ENCODE peak calls at places on chromosome X, in six cellular contexts. One of them, this sample, is unnamed.

GRCh38 chrX:9369802-9370291 is 95.0 kb upstream of the TBL1X start:
- DNase-seq in A549: no peak
- DNase-seq in stomach: no peak
- DNase-seq in esophagus muscularis mucosa: no peak
- DNase-seq in sigmoid colon: no peak
- DNase-seq in ovary: no peak
- DNase-seq in this sample: no peak

GRCh38 chrX:150575415-150575814 is 7.0 kb downstream of the MTM1 start:
- DNase-seq in A549: no peak
- DNase-seq in stomach: no peak
- DNase-seq in esophagus muscularis mucosa: no peak
- DNase-seq in sigmoid colon: no peak
- DNase-seq in ovary: no peak
- DNase-seq in this sample: peak

GRCh38 chrX:63686878-63687714 is 97.9 kb downstream of the ARHGEF9 start:
- DNase-seq in A549: peak
- DNase-seq in stomach: no peak
- DNase-seq in esophagus muscularis mucosa: no peak
- DNase-seq in sigmoid colon: no peak
- DNase-seq in ovary: no peak
- DNase-seq in this sample: no peak

GRCh38 chrX:97597954-97598353 is 714.2 kb downstream of the RPA4 start:
- DNase-seq in A549: no peak
- DNase-seq in stomach: no peak
- DNase-seq in esophagus muscularis mucosa: no peak
- DNase-seq in sigmoid colon: no peak
- DNase-seq in ovary: no peak
- DNase-seq in this sample: no peak

GRCh38 chrX:31323658-31324057 is 251.8 kb upstream of the FTHL17 start:
- DNase-seq in A549: no peak
- DNase-seq in stomach: no peak
- DNase-seq in esophagus muscularis mucosa: no peak
- DNase-seq in sigmoid colon: no peak
- DNase-seq in ovary: no peak
- DNase-seq in this sample: no peak

GRCh38 chrX:68685722-68686683 is 38.5 kb downstream of the STARD8 start:
- DNase-seq in A549: peak
- DNase-seq in stomach: no peak
- DNase-seq in esophagus muscularis mucosa: no peak
- DNase-seq in sigmoid colon: peak
- DNase-seq in ovary: peak
- DNase-seq in this sample: peak

GRCh38 chrX:8201896-8202331 is 30.8 kb upstream of the VCX2 start:
- DNase-seq in A549: no peak
- DNase-seq in stomach: no peak
- DNase-seq in esophagus muscularis mucosa: no peak
- DNase-seq in sigmoid colon: no peak
- DNase-seq in ovary: no peak
- DNase-seq in this sample: no peak

GRCh38 chrX:155048997-155049619 is 21.8 kb downstream of the CMC4 start:
- DNase-seq in A549: peak
- DNase-seq in stomach: peak
- DNase-seq in esophagus muscularis mucosa: no peak
- DNase-seq in sigmoid colon: peak
- DNase-seq in ovary: peak
- DNase-seq in this sample: peak

GRCh38 chrX:15334561-15334960 is 762 bp downstream of the PIGA start:
- DNase-seq in A549: no peak
- DNase-seq in stomach: no peak
- DNase-seq in esophagus muscularis mucosa: no peak
- DNase-seq in sigmoid colon: no peak
- DNase-seq in ovary: no peak
- DNase-seq in this sample: no peak

GRCh38 chrX:132738951-132739350 is 219.5 kb downstream of the HS6ST2 start:
- DNase-seq in A549: no peak
- DNase-seq in stomach: no peak
- DNase-seq in esophagus muscularis mucosa: no peak
- DNase-seq in sigmoid colon: no peak
- DNase-seq in ovary: no peak
- DNase-seq in this sample: no peak

GRCh38 chrX:110418857-110419249 is 60.2 kb downstream of the RTL9 start:
- DNase-seq in A549: no peak
- DNase-seq in stomach: no peak
- DNase-seq in esophagus muscularis mucosa: no peak
- DNase-seq in sigmoid colon: no peak
- DNase-seq in ovary: no peak
- DNase-seq in this sample: no peak

GRCh38 chrX:148133099-148133725 is 152.1 kb downstream of the FMR1NB start:
- DNase-seq in A549: no peak
- DNase-seq in stomach: no peak
- DNase-seq in esophagus muscularis mucosa: no peak
- DNase-seq in sigmoid colon: no peak
- DNase-seq in ovary: no peak
- DNase-seq in this sample: no peak

GRCh38 chrX:24055043-24055356 is 244 bp downstream of the EIF2S3 start:
- DNase-seq in A549: no peak
- DNase-seq in stomach: no peak
- DNase-seq in esophagus muscularis mucosa: no peak
- DNase-seq in sigmoid colon: no peak
- DNase-seq in ovary: no peak
- DNase-seq in this sample: no peak

GRCh38 chrX:150270622-150271021 is 92.5 kb upstream of the MAMLD1 start:
- DNase-seq in A549: no peak
- DNase-seq in stomach: no peak
- DNase-seq in esophagus muscularis mucosa: no peak
- DNase-seq in sigmoid colon: no peak
- DNase-seq in ovary: no peak
- DNase-seq in this sample: no peak

GRCh38 chrX:108186811-108187210 is 95.2 kb downstream of the ATG4A start:
- DNase-seq in A549: peak
- DNase-seq in stomach: no peak
- DNase-seq in esophagus muscularis mucosa: no peak
- DNase-seq in sigmoid colon: no peak
- DNase-seq in ovary: no peak
- DNase-seq in this sample: no peak

GRCh38 chrX:16075087-16075486 is 48.3 kb upstream of the GRPR start:
- DNase-seq in A549: no peak
- DNase-seq in stomach: no peak
- DNase-seq in esophagus muscularis mucosa: no peak
- DNase-seq in sigmoid colon: no peak
- DNase-seq in ovary: no peak
- DNase-seq in this sample: no peak

GRCh38 chrX:53317365-53318069 is 36.1 kb upstream of the IQSEC2 start:
- DNase-seq in A549: peak
- DNase-seq in stomach: peak
- DNase-seq in esophagus muscularis mucosa: no peak
- DNase-seq in sigmoid colon: peak
- DNase-seq in ovary: peak
- DNase-seq in this sample: peak

DNA sequence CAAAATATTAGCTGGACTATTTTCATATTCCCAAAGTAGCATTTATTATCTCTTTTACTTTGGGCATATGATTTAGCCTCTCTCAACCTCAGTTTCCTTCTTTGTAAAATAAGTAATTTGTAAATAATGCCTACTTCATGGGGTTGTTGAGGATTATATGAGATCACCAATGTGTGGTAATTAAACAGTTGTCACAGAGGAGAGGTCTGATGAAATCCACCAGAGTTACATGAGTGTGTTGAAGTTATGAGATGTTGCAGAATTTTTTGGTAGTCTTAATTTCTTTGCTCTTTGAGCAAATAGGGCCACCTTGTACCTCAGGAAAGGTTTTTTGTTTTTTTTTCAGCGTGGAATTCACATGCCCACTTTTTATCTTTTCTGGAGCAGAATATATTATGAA is 1.4 kb downstream of the COX7B start:
- DNase-seq in A549: no peak
- DNase-seq in stomach: no peak
- DNase-seq in esophagus muscularis mucosa: no peak
- DNase-seq in sigmoid colon: no peak
- DNase-seq in ovary: no peak
- DNase-seq in this sample: no peak
- H3K4me3 ChIP-seq in A549: peak
- H3K4me3 ChIP-seq in stomach: peak
- H3K4me3 ChIP-seq in esophagus muscularis mucosa: peak
- H3K4me3 ChIP-seq in sigmoid colon: peak
- H3K4me3 ChIP-seq in ovary: peak
- H3K4me3 ChIP-seq in this sample: peak

GRCh38 chrX:13188731-13189309 is 131.0 kb downstream of the ATXN3L start:
- DNase-seq in A549: no peak
- DNase-seq in stomach: no peak
- DNase-seq in esophagus muscularis mucosa: no peak
- DNase-seq in sigmoid colon: no peak
- DNase-seq in ovary: no peak
- DNase-seq in this sample: no peak
- TF ChIP-seq EP300 in A549: no peak
- TF ChIP-seq EP300 in stomach: no peak
- TF ChIP-seq EP300 in esophagus muscularis mucosa: no peak
- TF ChIP-seq EP300 in sigmoid colon: no peak
- TF ChIP-seq EP300 in ovary: no peak
- TF ChIP-seq EP300 in this sample: no peak

DNA sequence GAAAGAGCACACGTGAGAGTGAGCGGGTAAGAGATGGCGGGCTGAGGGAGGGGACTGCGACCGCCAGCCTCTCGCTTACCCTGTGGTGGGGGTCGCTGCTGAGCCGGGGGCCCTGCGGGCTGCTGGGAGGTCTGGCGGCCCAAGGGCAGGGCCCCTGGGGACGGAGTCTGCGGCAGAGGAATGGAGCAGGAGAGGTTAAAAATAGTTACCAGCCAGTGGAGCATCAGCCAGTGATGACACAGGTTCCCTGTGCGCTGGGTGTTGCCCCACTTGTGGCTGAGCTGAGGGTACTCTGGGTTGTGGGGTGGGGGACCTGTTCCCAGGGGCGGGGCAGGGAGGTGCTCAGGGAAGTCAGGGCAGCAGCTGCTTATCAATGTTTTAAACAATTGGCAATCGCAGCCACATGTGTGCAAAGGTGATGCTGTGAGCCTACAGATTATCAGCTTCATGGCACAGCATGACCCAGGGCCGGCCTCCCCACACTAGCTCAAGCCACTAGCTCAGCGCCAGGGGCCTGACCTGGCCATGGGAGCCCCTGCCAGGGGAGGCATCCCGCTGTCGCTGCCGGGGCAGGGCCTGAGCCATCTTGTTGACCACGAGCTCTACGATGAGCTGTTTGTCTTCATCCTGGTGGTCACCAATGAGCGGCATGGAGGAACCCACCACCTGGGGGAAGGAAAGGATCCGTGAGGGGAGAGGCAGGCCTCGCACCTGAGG is 7.5 kb upstream of the TIMP1 start:
- DNase-seq in A549: no peak
- DNase-seq in stomach: no peak
- DNase-seq in esophagus muscularis mucosa: no peak
- DNase-seq in sigmoid colon: no peak
- DNase-seq in ovary: no peak
- DNase-seq in this sample: no peak
- H3K4me3 ChIP-seq in A549: no peak
- H3K4me3 ChIP-seq in stomach: peak
- H3K4me3 ChIP-seq in esophagus muscularis mucosa: peak
- H3K4me3 ChIP-seq in sigmoid colon: peak
- H3K4me3 ChIP-seq in ovary: no peak
- H3K4me3 ChIP-seq in this sample: peak

DNA sequence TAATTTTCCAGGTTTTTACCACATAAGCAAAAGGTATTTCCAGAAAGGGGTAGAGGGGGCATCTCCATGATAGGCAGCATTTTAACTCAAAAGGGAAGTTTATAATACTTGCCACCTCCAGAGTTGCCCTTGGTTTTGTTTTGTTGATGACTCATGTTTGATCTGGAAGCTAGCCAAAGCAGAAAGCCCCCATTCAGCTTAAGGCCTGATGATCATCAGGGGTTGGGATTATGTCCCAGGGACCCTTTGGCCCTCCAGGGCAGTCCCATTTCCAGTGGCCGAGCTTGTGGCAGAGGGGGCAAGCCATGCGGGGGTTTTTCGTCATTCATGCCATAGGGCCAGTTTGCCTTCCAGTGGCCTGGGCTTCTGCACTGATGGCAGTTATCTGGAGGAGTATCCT is 143.0 kb upstream of the PLAC1 start:
- DNase-seq in A549: no peak
- DNase-seq in stomach: no peak
- DNase-seq in esophagus muscularis mucosa: no peak
- DNase-seq in sigmoid colon: no peak
- DNase-seq in ovary: no peak
- DNase-seq in this sample: no peak
- TF ChIP-seq EP300 in A549: no peak
- TF ChIP-seq EP300 in stomach: no peak
- TF ChIP-seq EP300 in esophagus muscularis mucosa: no peak
- TF ChIP-seq EP300 in sigmoid colon: no peak
- TF ChIP-seq EP300 in ovary: no peak
- TF ChIP-seq EP300 in this sample: no peak

DNA sequence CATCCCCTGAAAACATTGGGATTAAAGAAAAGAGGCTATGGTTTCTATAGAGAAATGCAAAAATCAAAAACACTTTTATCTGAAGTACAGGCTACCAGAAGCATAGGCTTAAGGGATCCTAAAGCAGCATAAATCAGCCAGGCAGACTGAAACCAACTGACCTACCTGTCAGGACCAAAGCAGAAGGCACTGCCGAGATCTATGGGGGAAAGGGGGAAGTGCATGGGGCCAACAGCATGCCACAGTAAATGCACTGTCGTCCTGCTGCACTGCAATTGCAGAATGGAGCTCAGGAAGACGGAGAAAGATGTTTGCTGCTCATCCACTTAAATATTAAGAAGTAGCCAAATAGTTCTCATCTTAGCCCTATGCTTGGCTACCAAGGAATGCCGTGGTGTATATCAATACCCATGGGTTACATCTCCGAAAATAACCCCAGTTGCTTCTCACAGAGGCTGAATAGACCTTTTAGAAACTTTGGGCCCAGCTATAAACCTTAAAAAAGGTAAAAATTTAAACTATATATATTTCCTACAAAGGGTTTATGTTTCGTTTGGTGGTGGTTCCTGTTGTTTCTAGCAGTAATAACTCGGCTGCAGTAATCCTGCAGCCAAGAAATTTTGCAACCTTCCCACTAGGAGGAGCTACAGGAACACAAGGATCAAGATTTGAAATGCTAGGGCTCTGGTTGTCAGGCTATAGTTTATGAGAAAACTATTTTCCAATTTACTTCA is 312.2 kb upstream of the DIAPH2 start:
- DNase-seq in A549: peak
- DNase-seq in stomach: no peak
- DNase-seq in esophagus muscularis mucosa: no peak
- DNase-seq in sigmoid colon: no peak
- DNase-seq in ovary: peak
- DNase-seq in this sample: no peak
- H3K4me3 ChIP-seq in A549: peak
- H3K4me3 ChIP-seq in stomach: peak
- H3K4me3 ChIP-seq in esophagus muscularis mucosa: no peak
- H3K4me3 ChIP-seq in sigmoid colon: no peak
- H3K4me3 ChIP-seq in ovary: no peak
- H3K4me3 ChIP-seq in this sample: peak